ENCODE peak calls at places on chromosomes 2 and 18, in six cellular contexts. Z is neural progenitor cell, A is DND-41, T is sigmoid colon, K is Peyer's patch, D is left ventricle myocardium inferior. G is an unnamed sample.

GRCh38 chr2:64318476-64318748 is 135.6 kb upstream of the LGALSL start:
- DNase-seq in Z (no peak), A (no peak), T (no peak), K (no peak), D (no peak), G (no peak)

GRCh38 chr2:72778410-72778809 is 47.4 kb downstream of the EXOC6B start:
- DNase-seq in Z (no peak), A (no peak), T (no peak), K (no peak), D (no peak), G (no peak)

GRCh38 chr2:12106440-12107080 is 360.1 kb downstream of the LPIN1 start:
- DNase-seq in Z (no peak), A (peak; percentile 88), T (peak; percentile 87), K (no peak), D (peak; percentile 80), G (no peak)

GRCh38 chr2:76316691-76317090 is 606.0 kb upstream of the GCFC2 start:
- DNase-seq in Z (no peak), A (no peak), T (no peak), K (no peak), D (no peak), G (no peak)

GRCh38 chr2:160491922-160492371 is 1.7 kb downstream of the RBMS1 start:
- DNase-seq in Z (peak; percentile 58), A (no peak), T (no peak), K (no peak), D (no peak), G (no peak)

GRCh38 chr2:69013837-69014796 is 1.1 kb downstream of the ANTXR1 start:
- DNase-seq in Z (peak; percentile 25), A (peak; percentile 36), T (no peak), K (no peak), D (no peak), G (no peak)

GRCh38 chr2:241897231-241897916 is 27.8 kb downstream of the RTP5 start:
- DNase-seq in Z (no peak), A (no peak), T (no peak), K (no peak), D (no peak), G (no peak)

GRCh38 chr2:149860276-149860921 is 272.8 kb upstream of the MMADHC start:
- DNase-seq in Z (no peak), A (peak; percentile 17), T (peak; percentile 65), K (no peak), D (peak; percentile 18), G (no peak)

GRCh38 chr2:72962911-72963310 is 45.6 kb downstream of the EMX1 start:
- DNase-seq in Z (no peak), A (no peak), T (no peak), K (no peak), D (no peak), G (no peak)

GRCh38 chr2:129798301-129798581 is 181.2 kb upstream of the RAB6C start:
- DNase-seq in Z (no peak), A (no peak), T (no peak), K (no peak), D (no peak), G (no peak)

GRCh38 chr2:43748333-43748732 is 25.5 kb upstream of the DYNC2LI1 start:
- DNase-seq in Z (no peak), A (no peak), T (no peak), K (no peak), D (no peak), G (no peak)

GRCh38 chr2:20642026-20642971 is 8.6 kb downstream of the HS1BP3 start:
- DNase-seq in Z (peak; percentile 85), A (peak; percentile 68), T (peak; percentile 93), K (peak; percentile 72), D (peak; percentile 80), G (peak; percentile 88)

GRCh38 chr2:240956161-240956934 is 42.1 kb upstream of the SNED1 start:
- DNase-seq in Z (no peak), A (peak; percentile 1), T (peak; percentile 48), K (no peak), D (peak; percentile 5), G (no peak)

GRCh38 chr18:77118256-77119090 is 14.1 kb downstream of the MBP start:
- DNase-seq in Z (no peak), A (no peak), T (no peak), K (no peak), D (no peak), G (no peak)

GRCh38 chr2:197248623-197249022 is 62.0 kb downstream of the ANKRD44 start:
- DNase-seq in Z (no peak), A (peak; percentile 55), T (no peak), K (peak; percentile 53), D (no peak), G (no peak)

GRCh38 chr18:69820538-69820937 is 127.1 kb downstream of the CD226 start:
- DNase-seq in Z (no peak), A (no peak), T (no peak), K (no peak), D (no peak), G (no peak)

GRCh38 chr2:42519624-42520023 is 25.8 kb upstream of the KCNG3 start:
- DNase-seq in Z (no peak), A (no peak), T (no peak), K (no peak), D (no peak), G (no peak)

GRCh38 chr2:179711375-179711774 is 150.0 kb downstream of the ZNF385B start:
- DNase-seq in Z (no peak), A (no peak), T (no peak), K (no peak), D (no peak), G (no peak)

GRCh38 chr2:108936868-108937265 is 52.2 kb downstream of the EDAR start:
- DNase-seq in Z (no peak), A (no peak), T (no peak), K (no peak), D (peak; percentile 45), G (no peak)

GRCh38 chr2:36889782-36890181 is 76.6 kb downstream of the STRN start:
- DNase-seq in Z (no peak), A (no peak), T (no peak), K (no peak), D (no peak), G (no peak)

DNA sequence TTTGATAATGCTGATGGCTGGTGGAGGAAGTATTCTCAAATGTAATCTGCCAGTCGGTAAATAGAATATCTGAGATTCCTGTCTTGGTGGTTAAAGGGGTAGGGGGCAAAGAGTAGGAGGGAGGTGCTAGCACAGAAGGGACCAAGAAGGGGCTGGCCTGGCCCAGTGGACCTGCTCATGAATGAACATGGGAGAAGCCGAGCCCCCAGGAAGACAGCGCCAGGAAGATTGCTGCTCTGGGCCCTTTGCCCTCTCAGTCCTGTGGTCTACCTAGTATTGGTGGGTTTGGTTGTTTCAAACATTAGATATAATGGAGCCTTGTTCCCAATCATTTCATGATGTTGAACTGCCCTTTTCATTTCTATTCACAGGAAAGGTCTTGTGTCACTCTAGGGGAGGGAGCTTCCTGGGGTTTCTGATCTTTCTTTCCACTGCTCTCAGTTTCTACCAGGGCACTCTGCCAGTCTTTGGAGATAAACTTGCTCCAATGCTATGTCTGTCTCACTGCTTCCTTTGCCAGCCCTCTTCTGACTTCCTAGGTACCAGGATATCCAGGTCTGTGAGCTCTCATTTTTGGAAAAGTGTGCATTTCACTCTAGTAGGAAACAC is 5.3 kb upstream of the MOCOS start:
- DNase-seq in Z (no peak), A (no peak), T (no peak), K (no peak), D (no peak), G (no peak)
- H3K27ac ChIP-seq in Z (no peak overlapping the region), A (no peak overlapping the region), T (no peak overlapping the region), K (no peak overlapping the region), D (no peak overlapping the region), G (no peak overlapping the region)

DNA sequence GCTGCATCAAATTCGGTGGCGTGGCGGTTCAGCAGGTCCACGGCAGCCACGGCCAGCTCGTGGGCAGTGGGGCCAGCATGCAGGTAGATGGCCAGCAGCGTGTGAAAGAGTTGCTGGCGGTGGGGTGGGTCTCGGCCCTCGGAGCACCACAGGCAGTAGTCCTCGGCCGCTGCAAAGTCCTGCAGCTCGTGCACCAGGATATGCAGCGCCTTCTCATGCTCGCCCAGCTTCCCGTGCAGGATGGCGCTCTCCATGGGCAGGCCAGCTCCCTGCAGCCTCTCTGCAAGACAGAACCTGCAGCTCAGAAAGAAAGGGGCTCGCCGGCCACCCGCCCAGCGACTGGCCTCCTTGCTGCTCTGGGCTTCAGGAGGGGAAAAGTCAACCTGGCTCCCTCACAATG is 27.9 kb downstream of the GPR45 start:
- DNase-seq in Z (no peak), A (no peak), T (no peak), K (no peak), D (no peak), G (no peak)
- H3K36me3 ChIP-seq in Z (no peaks in the 10 kb centered on the region), A (peaks cover 86% of the 10 kb centered on the region), T (peaks cover 97% of the 10 kb centered on the region), K (peaks cover 80% of the 10 kb centered on the region), D (peaks cover 96% of the 10 kb centered on the region), G (peaks cover 40% of the 10 kb centered on the region)

GRCh38 chr18:2908946-2909335 is 62.1 kb downstream of the EMILIN2 start:
- DNase-seq in Z (no peak), A (no peak), T (no peak), K (no peak), D (no peak), G (no peak)

GRCh38 chr18:2909431-2910140 is 62.8 kb downstream of the EMILIN2 start:
- DNase-seq in Z (no peak), A (no peak), T (no peak), K (no peak), D (no peak), G (no peak)

GRCh38 chr18:2907459-2908145 is 60.8 kb downstream of the EMILIN2 start:
- DNase-seq in Z (no peak), A (peak; percentile 27), T (no peak), K (peak; percentile 43), D (no peak), G (no peak)

GRCh38 chr18:2906522-2907458 is 60.0 kb downstream of the EMILIN2 start:
- DNase-seq in Z (peak; percentile 69), A (peak; percentile 61), T (no peak), K (peak; percentile 46), D (no peak), G (no peak)

DNA sequence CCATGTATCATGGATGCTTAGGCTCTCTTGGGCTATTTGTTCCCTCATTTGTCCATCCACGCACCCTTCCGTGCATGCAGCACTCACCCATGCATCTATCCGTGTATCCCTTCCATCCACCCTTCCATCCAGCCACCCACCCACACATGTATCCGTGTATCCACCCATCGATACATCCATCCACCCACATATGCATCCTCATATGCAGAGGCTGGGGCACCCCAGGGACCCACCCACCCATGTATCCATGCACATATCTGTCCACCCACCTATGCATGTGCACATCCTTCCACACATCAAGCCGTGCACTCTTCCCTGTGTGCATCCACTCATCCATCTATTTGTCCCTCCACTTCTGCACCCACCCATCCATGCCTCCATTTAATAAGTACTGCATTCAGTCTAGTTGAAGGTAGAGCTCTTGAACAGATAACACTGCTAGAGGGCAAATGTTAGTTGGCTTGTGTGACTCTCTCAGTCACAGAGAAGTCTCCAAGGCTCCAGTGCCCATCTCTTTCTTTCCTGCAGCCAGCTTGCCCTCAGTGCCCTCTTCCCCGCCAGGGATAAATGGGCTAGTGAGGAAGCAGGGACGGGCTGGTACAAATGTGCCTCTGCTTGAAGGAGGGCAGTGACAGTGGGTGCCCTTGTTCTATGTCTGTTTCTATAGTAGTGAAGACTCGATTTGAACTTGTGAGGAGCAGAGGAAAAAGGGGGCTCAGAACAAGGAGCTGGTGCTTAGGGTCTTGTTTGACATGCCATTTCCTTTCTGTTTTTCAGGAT is 61.5 kb downstream of the EMILIN2 start:
- DNase-seq in Z (no peak), A (no peak), T (no peak), K (no peak), D (no peak), G (no peak)
- H3K4me1 ChIP-seq in Z (peaks cover 2% of the 10 kb centered on the region), A (peaks cover 26% of the 10 kb centered on the region), T (peaks cover 21% of the 10 kb centered on the region), K (no peaks in the 10 kb centered on the region), D (peaks cover 45% of the 10 kb centered on the region), G (no peaks in the 10 kb centered on the region)

DNA sequence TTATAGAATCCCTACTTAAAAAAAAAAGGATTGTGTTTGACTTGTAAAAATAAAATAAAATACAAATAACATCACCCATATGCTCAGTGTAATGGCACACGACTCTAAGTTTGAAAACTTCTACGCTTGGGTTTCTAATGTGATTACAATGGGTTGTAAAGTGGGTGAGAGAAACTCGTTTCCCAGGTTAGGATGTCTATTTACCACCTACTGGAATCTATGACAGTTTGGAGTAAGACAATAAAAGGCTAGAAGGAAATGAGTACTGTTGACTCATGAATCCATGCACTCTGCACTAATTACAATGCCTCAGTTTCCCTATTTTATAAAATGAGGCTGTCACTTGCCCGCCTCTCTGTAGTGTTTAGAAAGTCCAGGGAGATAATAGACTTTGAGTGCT is 204.2 kb upstream of the FBXO11 start:
- DNase-seq in Z (no peak), A (no peak), T (no peak), K (no peak), D (no peak), G (no peak)
- H3K27ac ChIP-seq in Z (no peak overlapping the region), A (no peak overlapping the region), T (peak overlapping the region; percentile 79), K (no peak overlapping the region), D (peak overlapping the region; percentile 93), G (no peak overlapping the region)

G was measured in Karpas-422.